ENCODE peak calls at places on chromosomes 1 and 21, in ten cellular contexts. J is coronary artery, P is nephron progenitor cell, B is glutamatergic neuron, M is neural crest cell, W is left ventricle myocardium inferior, H is tibial artery, X is LNCaP clone FGC, F is ovary, O is foreskin keratinocyte. Q is an unnamed sample.
A peak's percentile ranks its signal among the peaks of the same experiment; 100 is the strongest.

GRCh38 chr1:62585481-62586155 is 11.7 kb upstream of the ANGPTL3 start:
- DNase-seq in J (no peak), F (no peak), W (no peak), O (no peak), M (no peak), H (no peak), B (no peak), X (no peak), P (no peak), Q (no peak)

GRCh38 chr1:26705788-26706237 is 10.0 kb downstream of the ARID1A start:
- DNase-seq in X (peak; percentile 82), M (no peak), W (no peak), H (no peak), P (no peak), J (no peak), B (no peak), F (no peak), O (no peak), Q (no peak)

GRCh38 chr1:54996869-54997710 is 1.6 kb upstream of the BSND start:
- DNase-seq in F (no peak), B (peak; percentile 36), M (no peak), P (peak; percentile 36), H (no peak), X (no peak), W (no peak), J (no peak), O (no peak), Q (no peak)

GRCh38 chr1:161074676-161075368 is 5.1 kb upstream of the ARHGAP30 start:
- DNase-seq in B (no peak), J (no peak), X (no peak), H (no peak), F (no peak), M (no peak), W (no peak), O (peak; percentile 96), P (no peak), Q (no peak)

GRCh38 chr1:5567839-5568238 is 424.4 kb downstream of the NPHP4 start:
- DNase-seq in F (no peak), M (no peak), X (no peak), W (no peak), B (no peak), J (no peak), H (no peak), P (no peak), O (no peak), Q (no peak)

GRCh38 chr1:197787056-197787455 is 11.8 kb upstream of the DENND1B start:
- DNase-seq in O (peak; percentile 88), F (no peak), W (no peak), M (no peak), X (no peak), P (no peak), B (no peak), H (no peak), J (no peak), Q (no peak)

GRCh38 chr1:8822383-8823294 is 5.2 kb upstream of the RERE start:
- DNase-seq in P (no peak), W (no peak), B (no peak), J (peak; percentile 62), H (peak; percentile 30), X (peak; percentile 50), M (no peak), O (peak; percentile 80), F (no peak), Q (no peak)

GRCh38 chr1:1438531-1439381 is 3.3 kb downstream of the VWA1 start:
- DNase-seq in J (no peak), P (no peak), F (no peak), M (no peak), O (no peak), X (no peak), W (no peak), H (no peak), B (no peak), Q (no peak)

GRCh38 chr1:64563958-64564565 is 94.1 kb downstream of the CACHD1 start:
- DNase-seq in O (no peak), X (peak; percentile 41), W (no peak), H (no peak), P (no peak), M (no peak), B (no peak), F (no peak), J (no peak), Q (no peak)

GRCh38 chr1:230382060-230382491 is 44.1 kb downstream of the PGBD5 start:
- DNase-seq in J (no peak), H (no peak), O (no peak), X (peak; percentile 1), P (no peak), B (no peak), W (no peak), M (no peak), F (no peak), Q (no peak)

GRCh38 chr21:45577806-45578801 is 35.9 kb upstream of the SLC19A1 start:
- DNase-seq in J (peak; percentile 62), H (no peak), P (no peak), X (peak; percentile 49), O (no peak), B (no peak), W (peak; percentile 6), M (no peak), F (no peak), Q (no peak)

GRCh38 chr1:155051777-155052398 is 772 bp downstream of the ADAM15 start:
- DNase-seq in M (no peak), P (peak; percentile 37), O (peak; percentile 38), X (no peak), F (peak; percentile 62), W (peak; percentile 74), J (no peak), H (peak; percentile 58), B (no peak), Q (peak; percentile 47)

GRCh38 chr1:19664453-19665043 is at the start of gene HTR6:
- DNase-seq in O (no peak), B (no peak), H (no peak), M (no peak), W (no peak), P (peak; percentile 60), X (no peak), J (no peak), F (no peak), Q (no peak)

GRCh38 chr1:214317734-214318133 is 36.8 kb downstream of the SMYD2 start:
- DNase-seq in F (no peak), W (no peak), B (no peak), P (no peak), X (no peak), O (no peak), J (no peak), H (no peak), M (no peak), Q (no peak)
- TF ChIP-seq CTCF in F (no peak), W (peak; percentile 7), B (no peak), P (peak; percentile 10), X (no peak), O (no peak), J (no peak), H (no peak), M (peak; percentile 29), Q (no peak)

GRCh38 chr1:94730450-94730849 is 89.7 kb upstream of the SLC44A3 start:
- DNase-seq in P (no peak), X (no peak), O (no peak), H (no peak), B (no peak), M (no peak), W (no peak), J (no peak), F (no peak), Q (no peak)
- TF ChIP-seq CTCF in P (no peak), X (no peak), O (no peak), H (no peak), B (no peak), M (no peak), W (no peak), J (no peak), F (no peak), Q (no peak)

GRCh38 chr1:15951341-15952153 is 24.4 kb downstream of the ZBTB17 start:
- DNase-seq in F (peak; percentile 61), X (no peak), J (no peak), O (no peak), W (no peak), B (no peak), P (no peak), H (no peak), M (no peak), Q (no peak)
- TF ChIP-seq CTCF in F (no peak), X (no peak), J (no peak), O (no peak), W (no peak), B (no peak), P (no peak), H (no peak), M (no peak), Q (no peak)

DNA sequence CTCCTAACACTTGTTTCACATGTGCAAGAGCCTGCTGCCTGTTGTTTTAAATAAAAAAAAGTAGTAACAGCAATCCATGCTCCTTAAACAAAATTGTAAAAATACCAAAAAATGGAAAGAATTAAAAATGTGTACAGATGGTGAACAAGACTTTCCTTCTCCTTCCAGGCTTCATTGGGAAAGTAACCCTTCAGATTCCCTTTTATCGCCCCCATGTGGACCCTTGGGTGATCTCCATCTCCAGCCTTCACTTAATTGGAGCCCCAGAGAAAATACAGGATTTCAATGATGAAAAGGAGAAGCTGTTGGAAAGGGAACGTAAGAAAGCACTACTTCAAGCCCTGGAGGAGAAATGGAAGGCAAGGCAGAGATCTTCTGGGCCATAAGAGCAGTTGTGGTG is 14.2 kb downstream of the VPS13D start:
- DNase-seq in P (no peak), X (no peak), H (no peak), O (no peak), F (no peak), J (no peak), B (no peak), W (no peak), M (no peak), Q (no peak)
- TF ChIP-seq CTCF in P (peak; percentile 34), X (no peak), H (no peak), O (peak; percentile 60), F (no peak), J (no peak), B (peak; percentile 37), W (peak; percentile 33), M (peak; percentile 50), Q (peak; percentile 32)

Q was measured in natural killer cell.